ENCODE peak calls at places on chromosome 11, in ten cellular contexts. One of them, this sample, is unnamed.

GRCh38 chr11:75169101-75169885 is 18.4 kb downstream of the SLCO2B1 start:
- DNase-seq in SK-N-SH: no peak
- DNase-seq in GM23338: no peak
- DNase-seq in HCT116: no peak
- DNase-seq in endothelial cell of umbilical vein: no peak
- DNase-seq in spleen: no peak
- DNase-seq in GM12878: no peak
- DNase-seq in prostate gland: no peak
- DNase-seq in suprapubic skin: no peak
- DNase-seq in sigmoid colon: no peak
- DNase-seq in this sample: no peak

GRCh38 chr11:102472127-102472526 is 19.6 kb upstream of the TMEM123 start:
- DNase-seq in SK-N-SH: no peak
- DNase-seq in GM23338: no peak
- DNase-seq in HCT116: no peak
- DNase-seq in endothelial cell of umbilical vein: no peak
- DNase-seq in spleen: no peak
- DNase-seq in GM12878: no peak
- DNase-seq in prostate gland: no peak
- DNase-seq in suprapubic skin: no peak
- DNase-seq in sigmoid colon: no peak
- DNase-seq in this sample: no peak

GRCh38 chr11:87144266-87144665 is 106.5 kb downstream of the TMEM135 start:
- DNase-seq in SK-N-SH: no peak
- DNase-seq in GM23338: no peak
- DNase-seq in HCT116: no peak
- DNase-seq in endothelial cell of umbilical vein: no peak
- DNase-seq in spleen: no peak
- DNase-seq in GM12878: no peak
- DNase-seq in prostate gland: no peak
- DNase-seq in suprapubic skin: no peak
- DNase-seq in sigmoid colon: no peak
- DNase-seq in this sample: no peak

GRCh38 chr11:125180413-125181305 is 16.1 kb downstream of the PKNOX2 start:
- DNase-seq in SK-N-SH: no peak
- DNase-seq in GM23338: no peak
- DNase-seq in HCT116: no peak
- DNase-seq in endothelial cell of umbilical vein: peak
- DNase-seq in spleen: no peak
- DNase-seq in GM12878: no peak
- DNase-seq in prostate gland: no peak
- DNase-seq in suprapubic skin: no peak
- DNase-seq in sigmoid colon: no peak
- DNase-seq in this sample: no peak

GRCh38 chr11:92859290-92859689 is 110.2 kb upstream of the MTNR1B start:
- DNase-seq in SK-N-SH: no peak
- DNase-seq in GM23338: no peak
- DNase-seq in HCT116: no peak
- DNase-seq in endothelial cell of umbilical vein: no peak
- DNase-seq in spleen: no peak
- DNase-seq in GM12878: no peak
- DNase-seq in prostate gland: no peak
- DNase-seq in suprapubic skin: no peak
- DNase-seq in sigmoid colon: no peak
- DNase-seq in this sample: no peak

GRCh38 chr11:94849836-94850235 is 81.7 kb downstream of the AMOTL1 start:
- DNase-seq in SK-N-SH: no peak
- DNase-seq in GM23338: no peak
- DNase-seq in HCT116: no peak
- DNase-seq in endothelial cell of umbilical vein: no peak
- DNase-seq in spleen: no peak
- DNase-seq in GM12878: no peak
- DNase-seq in prostate gland: no peak
- DNase-seq in suprapubic skin: no peak
- DNase-seq in sigmoid colon: no peak
- DNase-seq in this sample: no peak

GRCh38 chr11:95134491-95134890 is 44.8 kb downstream of the ENDOD1 start:
- DNase-seq in SK-N-SH: no peak
- DNase-seq in GM23338: no peak
- DNase-seq in HCT116: no peak
- DNase-seq in endothelial cell of umbilical vein: no peak
- DNase-seq in spleen: no peak
- DNase-seq in GM12878: no peak
- DNase-seq in prostate gland: peak
- DNase-seq in suprapubic skin: no peak
- DNase-seq in sigmoid colon: no peak
- DNase-seq in this sample: no peak

GRCh38 chr11:130775306-130776043 is 140.8 kb downstream of the SNX19 start:
- DNase-seq in SK-N-SH: no peak
- DNase-seq in GM23338: no peak
- DNase-seq in HCT116: no peak
- DNase-seq in endothelial cell of umbilical vein: no peak
- DNase-seq in spleen: no peak
- DNase-seq in GM12878: no peak
- DNase-seq in prostate gland: no peak
- DNase-seq in suprapubic skin: no peak
- DNase-seq in sigmoid colon: no peak
- DNase-seq in this sample: no peak

GRCh38 chr11:45810431-45811108 is 5.6 kb downstream of the SLC35C1 start:
- DNase-seq in SK-N-SH: no peak
- DNase-seq in GM23338: no peak
- DNase-seq in HCT116: no peak
- DNase-seq in endothelial cell of umbilical vein: no peak
- DNase-seq in spleen: no peak
- DNase-seq in GM12878: no peak
- DNase-seq in prostate gland: no peak
- DNase-seq in suprapubic skin: peak
- DNase-seq in sigmoid colon: peak
- DNase-seq in this sample: no peak

GRCh38 chr11:34667810-34668582 is 47.1 kb downstream of the EHF start:
- DNase-seq in SK-N-SH: no peak
- DNase-seq in GM23338: no peak
- DNase-seq in HCT116: no peak
- DNase-seq in endothelial cell of umbilical vein: no peak
- DNase-seq in spleen: no peak
- DNase-seq in GM12878: no peak
- DNase-seq in prostate gland: peak
- DNase-seq in suprapubic skin: no peak
- DNase-seq in sigmoid colon: no peak
- DNase-seq in this sample: no peak

GRCh38 chr11:74237541-74237940 is 66.5 kb downstream of the PPME1 start:
- DNase-seq in SK-N-SH: no peak
- DNase-seq in GM23338: no peak
- DNase-seq in HCT116: no peak
- DNase-seq in endothelial cell of umbilical vein: no peak
- DNase-seq in spleen: no peak
- DNase-seq in GM12878: no peak
- DNase-seq in prostate gland: no peak
- DNase-seq in suprapubic skin: no peak
- DNase-seq in sigmoid colon: no peak
- DNase-seq in this sample: no peak

GRCh38 chr11:17839450-17839849 is 104.9 kb downstream of the KCNC1 start:
- DNase-seq in SK-N-SH: no peak
- DNase-seq in GM23338: no peak
- DNase-seq in HCT116: no peak
- DNase-seq in endothelial cell of umbilical vein: no peak
- DNase-seq in spleen: no peak
- DNase-seq in GM12878: no peak
- DNase-seq in prostate gland: peak
- DNase-seq in suprapubic skin: no peak
- DNase-seq in sigmoid colon: no peak
- DNase-seq in this sample: no peak

GRCh38 chr11:59777104-59777503 is 21.9 kb downstream of the STX3 start:
- DNase-seq in SK-N-SH: no peak
- DNase-seq in GM23338: no peak
- DNase-seq in HCT116: no peak
- DNase-seq in endothelial cell of umbilical vein: no peak
- DNase-seq in spleen: no peak
- DNase-seq in GM12878: no peak
- DNase-seq in prostate gland: no peak
- DNase-seq in suprapubic skin: no peak
- DNase-seq in sigmoid colon: no peak
- DNase-seq in this sample: no peak
- H3K27ac ChIP-seq in SK-N-SH: no peak
- H3K27ac ChIP-seq in GM23338: no peak
- H3K27ac ChIP-seq in HCT116: no peak
- H3K27ac ChIP-seq in endothelial cell of umbilical vein: peak
- H3K27ac ChIP-seq in spleen: peak
- H3K27ac ChIP-seq in GM12878: no peak
- H3K27ac ChIP-seq in prostate gland: no peak
- H3K27ac ChIP-seq in suprapubic skin: no peak
- H3K27ac ChIP-seq in sigmoid colon: no peak
- H3K27ac ChIP-seq in this sample: peak

DNA sequence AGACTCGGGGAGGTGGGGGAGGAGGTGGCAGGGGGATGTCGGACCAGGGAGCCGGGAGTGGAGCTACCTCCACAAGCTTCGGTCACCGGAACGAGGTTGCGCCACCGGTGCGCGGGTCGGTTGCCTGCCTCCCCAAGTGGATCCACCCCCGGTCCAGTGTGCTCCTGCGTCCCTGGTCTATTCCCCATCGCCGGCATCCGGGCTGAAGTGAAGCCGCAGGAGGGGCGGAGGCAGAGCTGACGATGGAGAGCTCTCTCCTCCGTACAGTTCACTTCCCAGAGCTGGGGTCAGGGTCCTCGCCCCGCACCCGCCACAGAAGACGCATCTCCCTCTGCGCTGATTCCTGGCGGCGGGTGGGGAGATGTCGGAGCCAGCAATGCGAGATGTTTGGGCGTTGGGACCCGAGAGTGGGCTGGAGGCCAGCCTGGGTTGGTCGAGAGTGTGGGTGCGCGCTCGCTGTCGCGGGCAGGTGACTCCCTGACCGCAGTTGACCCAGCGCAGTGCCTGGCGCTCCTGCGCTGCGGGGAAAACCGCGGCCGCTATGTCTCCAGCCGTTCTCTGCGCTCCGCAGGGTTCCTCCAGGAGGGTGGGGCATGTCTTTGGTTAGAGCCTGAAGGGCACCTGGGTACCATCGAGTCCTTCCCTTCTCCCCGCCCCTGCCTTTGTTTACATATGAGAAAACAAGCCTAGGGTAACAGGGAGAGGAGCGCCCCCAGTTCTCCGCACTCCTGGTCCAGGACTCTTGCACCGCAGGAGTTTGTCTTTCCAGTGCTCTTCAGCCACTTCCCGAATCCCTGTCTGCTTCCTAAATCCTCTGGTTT is 1.7 kb downstream of the C11orf96 start:
- DNase-seq in SK-N-SH: no peak
- DNase-seq in GM23338: peak
- DNase-seq in HCT116: no peak
- DNase-seq in endothelial cell of umbilical vein: peak
- DNase-seq in spleen: peak
- DNase-seq in GM12878: no peak
- DNase-seq in prostate gland: no peak
- DNase-seq in suprapubic skin: no peak
- DNase-seq in sigmoid colon: peak
- DNase-seq in this sample: no peak
- TF ChIP-seq POLR2AphosphoS5 in SK-N-SH: no peak
- TF ChIP-seq POLR2AphosphoS5 in GM23338: no peak
- TF ChIP-seq POLR2AphosphoS5 in HCT116: no peak
- TF ChIP-seq POLR2AphosphoS5 in endothelial cell of umbilical vein: no peak
- TF ChIP-seq POLR2AphosphoS5 in spleen: peak
- TF ChIP-seq POLR2AphosphoS5 in GM12878: no peak
- TF ChIP-seq POLR2AphosphoS5 in prostate gland: no peak
- TF ChIP-seq POLR2AphosphoS5 in suprapubic skin: no peak
- TF ChIP-seq POLR2AphosphoS5 in sigmoid colon: no peak
- TF ChIP-seq POLR2AphosphoS5 in this sample: no peak

DNA sequence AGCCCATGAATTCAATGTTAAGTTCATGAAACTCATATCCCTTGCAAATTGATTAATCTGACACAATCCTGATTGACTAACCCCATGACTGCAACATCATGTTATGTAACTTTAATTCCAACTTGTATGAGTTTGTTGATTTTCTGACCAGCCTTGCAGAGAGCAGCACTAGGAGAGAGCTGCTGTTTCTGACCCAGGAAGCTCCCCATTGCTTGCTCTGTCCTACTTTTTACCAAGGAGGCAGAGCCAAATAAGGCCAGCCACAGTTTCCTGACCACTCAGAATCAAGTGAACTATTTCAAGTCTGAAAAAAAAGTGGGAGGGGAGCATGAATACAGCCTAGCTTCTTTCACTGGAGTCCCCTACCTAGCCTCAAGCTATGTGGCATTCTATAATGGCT is 13.2 kb downstream of the MPZL3 start:
- DNase-seq in SK-N-SH: no peak
- DNase-seq in GM23338: peak
- DNase-seq in HCT116: no peak
- DNase-seq in endothelial cell of umbilical vein: no peak
- DNase-seq in spleen: no peak
- DNase-seq in GM12878: no peak
- DNase-seq in prostate gland: no peak
- DNase-seq in suprapubic skin: no peak
- DNase-seq in sigmoid colon: no peak
- DNase-seq in this sample: no peak
- H3K27ac ChIP-seq in SK-N-SH: no peak
- H3K27ac ChIP-seq in GM23338: peak
- H3K27ac ChIP-seq in HCT116: no peak
- H3K27ac ChIP-seq in endothelial cell of umbilical vein: no peak
- H3K27ac ChIP-seq in spleen: peak
- H3K27ac ChIP-seq in GM12878: no peak
- H3K27ac ChIP-seq in prostate gland: no peak
- H3K27ac ChIP-seq in suprapubic skin: no peak
- H3K27ac ChIP-seq in sigmoid colon: no peak
- H3K27ac ChIP-seq in this sample: peak

GRCh38 chr11:65854161-65854592 is 3.8 kb downstream of the CFL1 start:
- DNase-seq in SK-N-SH: peak
- DNase-seq in GM23338: no peak
- DNase-seq in HCT116: no peak
- DNase-seq in endothelial cell of umbilical vein: no peak
- DNase-seq in spleen: no peak
- DNase-seq in GM12878: no peak
- DNase-seq in prostate gland: no peak
- DNase-seq in suprapubic skin: no peak
- DNase-seq in sigmoid colon: peak
- DNase-seq in this sample: peak

GRCh38 chr11:65854871-65855837 is 2.8 kb downstream of the CFL1 start:
- DNase-seq in SK-N-SH: no peak
- DNase-seq in GM23338: no peak
- DNase-seq in HCT116: no peak
- DNase-seq in endothelial cell of umbilical vein: no peak
- DNase-seq in spleen: peak
- DNase-seq in GM12878: no peak
- DNase-seq in prostate gland: no peak
- DNase-seq in suprapubic skin: no peak
- DNase-seq in sigmoid colon: peak
- DNase-seq in this sample: peak

GRCh38 chr11:65851811-65852507 is 6.0 kb downstream of the CFL1 start:
- DNase-seq in SK-N-SH: peak
- DNase-seq in GM23338: no peak
- DNase-seq in HCT116: no peak
- DNase-seq in endothelial cell of umbilical vein: no peak
- DNase-seq in spleen: no peak
- DNase-seq in GM12878: no peak
- DNase-seq in prostate gland: no peak
- DNase-seq in suprapubic skin: no peak
- DNase-seq in sigmoid colon: peak
- DNase-seq in this sample: no peak

GRCh38 chr11:65852508-65853248 is 5.3 kb downstream of the CFL1 start:
- DNase-seq in SK-N-SH: peak
- DNase-seq in GM23338: no peak
- DNase-seq in HCT116: no peak
- DNase-seq in endothelial cell of umbilical vein: no peak
- DNase-seq in spleen: peak
- DNase-seq in GM12878: no peak
- DNase-seq in prostate gland: no peak
- DNase-seq in suprapubic skin: peak
- DNase-seq in sigmoid colon: peak
- DNase-seq in this sample: peak

GRCh38 chr11:65853249-65853979 is 4.6 kb downstream of the CFL1 start:
- DNase-seq in SK-N-SH: peak
- DNase-seq in GM23338: peak
- DNase-seq in HCT116: no peak
- DNase-seq in endothelial cell of umbilical vein: no peak
- DNase-seq in spleen: no peak
- DNase-seq in GM12878: no peak
- DNase-seq in prostate gland: no peak
- DNase-seq in suprapubic skin: no peak
- DNase-seq in sigmoid colon: peak
- DNase-seq in this sample: peak
- TF ChIP-seq POLR2AphosphoS5 in SK-N-SH: no peak
- TF ChIP-seq POLR2AphosphoS5 in GM23338: peak
- TF ChIP-seq POLR2AphosphoS5 in HCT116: no peak
- TF ChIP-seq POLR2AphosphoS5 in endothelial cell of umbilical vein: peak
- TF ChIP-seq POLR2AphosphoS5 in spleen: peak
- TF ChIP-seq POLR2AphosphoS5 in GM12878: peak
- TF ChIP-seq POLR2AphosphoS5 in prostate gland: no peak
- TF ChIP-seq POLR2AphosphoS5 in suprapubic skin: no peak
- TF ChIP-seq POLR2AphosphoS5 in sigmoid colon: no peak
- TF ChIP-seq POLR2AphosphoS5 in this sample: no peak